ENCODE peak calls at places on chromosomes 13 and 19, in five cellular contexts. M is psoas muscle, X is HCT116, L is aorta, Q is IMR-90. H is an unnamed sample.

GRCh38 chr13:78603240-78603947 is at the start of gene POU4F1:
- DNase-seq in M (peak; percentile 71), X (no peak), L (no peak), Q (peak; percentile 11), H (no peak)

GRCh38 chr13:65932587-65933239 is 1297.4 kb downstream of the PCDH9 start:
- DNase-seq in M (no peak), X (no peak), L (no peak), Q (peak; percentile 7), H (no peak)

GRCh38 chr13:109600078-109600477 is 186.3 kb downstream of the IRS2 start:
- DNase-seq in M (no peak), X (no peak), L (no peak), Q (no peak), H (no peak)

GRCh38 chr19:30448386-30449130 is 76.4 kb downstream of the ZNF536 start:
- DNase-seq in M (no peak), X (no peak), L (no peak), Q (no peak), H (no peak)

GRCh38 chr13:113863511-113864302 is at the start of gene GAS6:
- DNase-seq in M (peak; percentile 87), X (no peak), L (no peak), Q (no peak), H (peak; percentile 69)

GRCh38 chr19:55809381-55810058 is 22.3 kb downstream of the NLRP11 start:
- DNase-seq in M (no peak), X (peak; percentile 90), L (peak; percentile 60), Q (peak; percentile 33), H (peak; percentile 10)

GRCh38 chr19:53521373-53522202 is 16.4 kb upstream of the ZNF331 start:
- DNase-seq in M (peak; percentile 60), X (no peak), L (peak; percentile 57), Q (no peak), H (no peak)

GRCh38 chr19:11451942-11452813 is 16.7 kb downstream of the PRKCSH start:
- DNase-seq in M (no peak), X (no peak), L (no peak), Q (no peak), H (no peak)

GRCh38 chr19:28406237-28406596 is 806.7 kb downstream of the UQCRFS1 start:
- DNase-seq in M (no peak), X (no peak), L (no peak), Q (no peak), H (no peak)

GRCh38 chr13:95155093-95155492 is 146.2 kb downstream of the ABCC4 start:
- DNase-seq in M (no peak), X (no peak), L (no peak), Q (no peak), H (no peak)

GRCh38 chr13:40170982-40171381 is 495.5 kb downstream of the FOXO1 start:
- DNase-seq in M (no peak), X (peak; percentile 68), L (no peak), Q (no peak), H (no peak)

GRCh38 chr19:53982611-53983010 is 8.8 kb upstream of the CACNG6 start:
- DNase-seq in M (peak; percentile 85), X (no peak), L (no peak), Q (no peak), H (peak; percentile 67)

GRCh38 chr13:112955271-112955937 is 13.6 kb upstream of the MCF2L start:
- DNase-seq in M (no peak), X (no peak), L (no peak), Q (no peak), H (no peak)

GRCh38 chr13:113888701-113889330 is 24.9 kb upstream of the GAS6 start:
- DNase-seq in M (no peak), X (no peak), L (no peak), Q (no peak), H (no peak)

GRCh38 chr19:31347828-31348314 is 1.4 kb downstream of the TSHZ3 start:
- DNase-seq in M (no peak), X (no peak), L (no peak), Q (peak; percentile 87), H (no peak)

GRCh38 chr13:65638572-65639168 is 1591.5 kb downstream of the PCDH9 start:
- DNase-seq in M (no peak), X (peak; percentile 35), L (no peak), Q (peak; percentile 63), H (no peak)

GRCh38 chr19:13025819-13026477 is 30.7 kb downstream of the NFIX start:
- DNase-seq in M (no peak), X (no peak), L (no peak), Q (no peak), H (no peak)

GRCh38 chr19:16584825-16585801 is 12.9 kb upstream of the SLC35E1 start:
- DNase-seq in M (no peak), X (no peak), L (no peak), Q (no peak), H (no peak)

GRCh38 chr19:54208784-54209057 is 8.1 kb downstream of the RPS9 start:
- DNase-seq in M (no peak), X (no peak), L (no peak), Q (no peak), H (no peak)

GRCh38 chr13:98141938-98142426 is 912 bp upstream of the FARP1 start:
- DNase-seq in M (peak; percentile 59), X (no peak), L (peak; percentile 60), Q (no peak), H (peak; percentile 19)

GRCh38 chr13:54536112-54536511 is 1507.5 kb downstream of the OLFM4 start:
- DNase-seq in M (no peak), X (no peak), L (no peak), Q (no peak), H (no peak)

GRCh38 chr19:5138606-5139594 is 170.0 kb downstream of the KDM4B start:
- DNase-seq in M (peak; percentile 66), X (no peak), L (peak; percentile 79), Q (peak; percentile 47), H (peak; percentile 62)

GRCh38 chr13:40776681-40777165 is 5.7 kb upstream of the MRPS31 start:
- DNase-seq in M (no peak), X (no peak), L (no peak), Q (peak; percentile 55), H (no peak)

GRCh38 chr13:113889467-113889866 is 25.6 kb upstream of the GAS6 start:
- DNase-seq in M (no peak), X (no peak), L (no peak), Q (no peak), H (no peak)

GRCh38 chr19:35766571-35767104 is 8.7 kb downstream of the PROSER3 start:
- DNase-seq in M (no peak), X (no peak), L (no peak), Q (no peak), H (no peak)

GRCh38 chr13:26946675-26947342 is 186.2 kb upstream of the GPR12 start:
- DNase-seq in M (no peak), X (peak; percentile 44), L (no peak), Q (peak; percentile 73), H (no peak)